ENCODE peak calls at places on chromosomes 12 and 14, in seven cellular contexts. B is SK-N-SH, Z is A549, L is stomach, P is tibial nerve, K is GM12878, R is sigmoid colon. E is an unnamed sample. For H3K4me1, the result is how much of the 10 kb centered on the place peaks cover.

GRCh38 chr14:65011559-65011958 is 24.9 kb downstream of the FNTB start:
- DNase-seq in B (no peak), Z (no peak), L (no peak), P (no peak), K (no peak), R (no peak), E (no peak)

GRCh38 chr14:75959031-75959430 is 22.8 kb downstream of the TGFB3 start:
- DNase-seq in B (no peak), Z (no peak), L (no peak), P (no peak), K (no peak), R (no peak), E (no peak)

GRCh38 chr12:38662851-38663250 is 242.5 kb downstream of the CPNE8 start:
- DNase-seq in B (no peak), Z (no peak), L (no peak), P (no peak), K (no peak), R (no peak), E (no peak)

GRCh38 chr12:104334581-104334980 is 31.0 kb downstream of the EID3 start:
- DNase-seq in B (no peak), Z (no peak), L (no peak), P (no peak), K (no peak), R (no peak), E (no peak)

GRCh38 chr12:50050410-50051280 is 6.8 kb upstream of the ASIC1 start:
- DNase-seq in B (peak), Z (no peak), L (peak), P (peak), K (no peak), R (peak), E (peak)

GRCh38 chr14:101475468-101476257 is 85.6 kb upstream of the DIO3 start:
- DNase-seq in B (no peak), Z (peak), L (peak), P (peak), K (no peak), R (peak), E (no peak)

GRCh38 chr14:69316449-69317391 is 56.8 kb downstream of the GALNT16 start:
- DNase-seq in B (no peak), Z (peak), L (no peak), P (peak), K (no peak), R (peak), E (peak)

GRCh38 chr14:93072659-93073365 is 42.9 kb downstream of the ITPK1 start:
- DNase-seq in B (no peak), Z (no peak), L (no peak), P (no peak), K (peak), R (no peak), E (no peak)

GRCh38 chr14:22391908-22392307 is 197.1 kb downstream of the DAD1 start:
- DNase-seq in B (peak), Z (peak), L (peak), P (peak), K (peak), R (peak), E (peak)

GRCh38 chr14:77032854-77033621 is 4.5 kb upstream of the IRF2BPL start:
- DNase-seq in B (peak), Z (peak), L (peak), P (peak), K (no peak), R (peak), E (peak)

GRCh38 chr12:75623631-75624118 is 112.3 kb upstream of the KRR1 start:
- DNase-seq in B (peak), Z (peak), L (no peak), P (no peak), K (no peak), R (no peak), E (no peak)

GRCh38 chr14:86712176-86712575 is 1182.2 kb downstream of the FLRT2 start:
- DNase-seq in B (no peak), Z (no peak), L (no peak), P (no peak), K (no peak), R (no peak), E (no peak)

GRCh38 chr14:69768873-69769272 is 1.9 kb downstream of the SRSF5 start:
- DNase-seq in B (no peak), Z (no peak), L (no peak), P (no peak), K (no peak), R (no peak), E (no peak)

GRCh38 chr14:21536395-21537087 is 10.4 kb upstream of the SALL2 start:
- DNase-seq in B (no peak), Z (no peak), L (no peak), P (no peak), K (no peak), R (no peak), E (no peak)

GRCh38 chr12:3202734-3203446 is 125.7 kb downstream of the TSPAN9 start:
- DNase-seq in B (peak), Z (peak), L (peak), P (peak), K (no peak), R (no peak), E (peak)

GRCh38 chr12:12387521-12387920 is 30.6 kb downstream of the BORCS5 start:
- DNase-seq in B (no peak), Z (no peak), L (no peak), P (no peak), K (no peak), R (no peak), E (no peak)

GRCh38 chr12:94718114-94718513 is 67.8 kb upstream of the TMCC3 start:
- DNase-seq in B (no peak), Z (no peak), L (no peak), P (no peak), K (no peak), R (no peak), E (no peak)

GRCh38 chr14:68471029-68471963 is 321.6 kb downstream of the ZFP36L1 start:
- DNase-seq in B (no peak), Z (no peak), L (no peak), P (no peak), K (peak), R (no peak), E (no peak)

GRCh38 chr14:75667099-75667498 is 6.1 kb downstream of the TTLL5 start:
- DNase-seq in B (no peak), Z (no peak), L (no peak), P (no peak), K (no peak), R (no peak), E (no peak)

GRCh38 chr12:54561164-54561563 is 11.8 kb downstream of the PDE1B start:
- DNase-seq in B (no peak), Z (no peak), L (no peak), P (peak), K (no peak), R (peak), E (peak)

GRCh38 chr14:102697125-102697900 is 79.9 kb upstream of the TRAF3 start:
- DNase-seq in B (no peak), Z (no peak), L (no peak), P (no peak), K (no peak), R (no peak), E (no peak)

GRCh38 chr14:87745507-87746118 is 247.4 kb downstream of the GALC start:
- DNase-seq in B (peak), Z (peak), L (no peak), P (no peak), K (no peak), R (no peak), E (no peak)

GRCh38 chr14:61510736-61511557 is 184.4 kb upstream of the HIF1A start:
- DNase-seq in B (no peak), Z (no peak), L (no peak), P (no peak), K (no peak), R (no peak), E (no peak)

GRCh38 chr12:72273499-72273837 is 1.3 kb downstream of the TRHDE start:
- DNase-seq in B (no peak), Z (no peak), L (no peak), P (no peak), K (no peak), R (no peak), E (no peak)
- H3K4me1 ChIP-seq in B (under half), Z (under half), L (under half), P (under half), K (under half), R (under half), E (under half)

GRCh38 chr12:48536602-48537001 is 11.2 kb downstream of the OR8S1 start:
- DNase-seq in B (no peak), Z (no peak), L (no peak), P (no peak), K (no peak), R (no peak), E (no peak)

DNA sequence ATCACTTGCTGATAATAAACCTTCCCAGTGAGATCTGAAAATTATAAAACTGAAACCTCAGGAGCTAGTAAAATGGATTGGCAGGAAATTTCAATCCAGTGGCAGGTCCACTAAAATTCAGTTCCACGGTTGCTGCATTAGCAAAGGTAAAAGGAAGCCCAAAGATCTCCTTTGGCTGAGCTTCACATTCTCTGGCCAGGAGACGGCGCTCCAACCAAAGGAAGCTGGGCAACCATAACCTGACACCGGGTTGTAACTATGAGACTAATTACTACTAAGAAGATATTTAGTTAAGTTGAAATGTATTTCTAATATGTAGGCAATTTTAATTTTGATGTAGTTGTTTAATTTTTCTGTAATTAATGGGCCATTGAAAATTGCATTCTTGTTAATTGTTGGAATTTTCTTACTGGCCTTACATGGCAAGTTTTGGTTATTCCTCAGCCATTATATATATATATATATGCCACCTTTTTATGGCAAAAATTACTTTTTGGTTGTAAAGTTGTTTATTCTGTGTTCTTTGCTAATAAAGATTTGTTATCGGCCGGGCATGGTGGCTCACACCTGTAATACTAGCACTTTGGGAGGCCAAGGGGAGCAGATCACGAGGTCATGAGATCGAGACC is 17.0 kb downstream of the OR8S1 start:
- DNase-seq in B (no peak), Z (peak), L (peak), P (no peak), K (no peak), R (no peak), E (peak)
- TF ChIP-seq CTCF in B (peak), Z (peak), L (peak), P (peak), K (peak), R (no peak), E (peak)

GRCh38 chr14:52733824-52734223 is 3.9 kb downstream of the STYX start:
- DNase-seq in B (no peak), Z (no peak), L (no peak), P (no peak), K (no peak), R (no peak), E (no peak)

GRCh38 chr14:52730708-52731111 is 744 bp downstream of the STYX start:
- DNase-seq in B (no peak), Z (no peak), L (no peak), P (peak), K (no peak), R (no peak), E (no peak)

GRCh38 chr14:52740751-52741150 is 10.8 kb downstream of the STYX start:
- DNase-seq in B (no peak), Z (no peak), L (no peak), P (no peak), K (no peak), R (no peak), E (no peak)

GRCh38 chr14:52738409-52738808 is 8.4 kb downstream of the STYX start:
- DNase-seq in B (no peak), Z (no peak), L (no peak), P (no peak), K (no peak), R (no peak), E (no peak)

GRCh38 chr14:52735921-52736489 is 6.0 kb downstream of the STYX start:
- DNase-seq in B (no peak), Z (no peak), L (peak), P (no peak), K (no peak), R (no peak), E (no peak)
- TF ChIP-seq EP300 in B (no peak), Z (no peak), L (no peak), P (no peak), K (no peak), R (no peak), E (no peak)

DNA sequence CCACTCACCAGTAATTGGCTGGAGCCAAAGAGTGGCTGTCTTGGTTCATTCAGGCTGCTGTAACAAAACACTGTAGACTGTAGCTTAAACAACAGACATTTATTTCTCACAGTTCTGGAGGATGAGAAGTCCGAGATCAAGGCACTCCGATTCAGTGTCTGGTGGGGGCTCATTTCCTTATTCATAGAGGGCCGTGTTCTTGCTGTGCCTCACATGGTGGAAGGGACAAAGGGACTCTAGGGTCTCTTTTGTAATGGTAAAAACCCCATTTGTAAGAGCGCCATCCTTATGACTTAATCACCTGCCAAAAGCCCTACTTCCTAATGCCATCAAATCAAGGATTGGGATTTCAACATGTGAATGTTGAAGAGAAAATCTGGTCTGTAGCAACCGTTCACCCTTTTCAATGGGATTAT is 34.7 kb upstream of the CDKN3 start:
- DNase-seq in B (no peak), Z (no peak), L (no peak), P (no peak), K (no peak), R (no peak), E (no peak)
- H3K4me1 ChIP-seq in B (under half), Z (under half), L (under half), P (under half), K (under half), R (under half), E (under half)

DNA sequence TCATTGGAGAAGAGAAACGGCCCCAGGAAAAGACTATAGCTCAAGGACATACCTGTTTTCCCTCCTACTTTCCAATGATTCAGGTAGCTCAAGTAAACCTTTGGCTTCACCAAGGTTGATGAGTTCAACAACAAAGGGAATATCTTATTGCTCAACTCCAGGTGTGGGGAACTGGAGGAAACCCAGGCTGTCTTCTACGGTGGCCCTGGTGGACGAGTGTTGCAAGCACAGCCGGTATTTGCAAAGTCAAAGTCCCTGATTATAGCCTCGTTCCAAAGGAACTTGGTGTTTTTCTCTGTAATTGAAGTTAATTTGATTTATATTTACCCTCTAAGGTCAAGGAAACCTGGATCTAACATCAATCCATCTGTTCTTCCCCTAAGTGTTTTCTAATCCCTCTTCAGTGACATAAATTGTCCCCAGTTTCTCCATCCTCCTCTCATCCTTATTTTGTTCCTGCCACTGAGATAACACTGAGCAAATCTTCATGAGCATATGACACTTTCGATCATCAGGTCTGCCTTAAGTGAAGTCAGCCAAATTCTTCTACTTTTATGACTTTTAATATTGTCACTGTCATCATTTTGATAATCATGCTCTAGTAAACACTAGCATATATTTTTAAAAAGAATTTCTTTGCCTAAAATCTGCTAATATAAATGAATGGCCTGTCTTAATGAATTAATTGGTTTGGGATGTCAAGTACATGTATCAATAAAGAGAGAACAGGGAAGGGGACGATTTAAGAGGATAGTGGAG is 174.6 kb upstream of the TBX3 start:
- DNase-seq in B (no peak), Z (peak), L (no peak), P (no peak), K (no peak), R (no peak), E (peak)
- TF ChIP-seq CTCF in B (no peak), Z (no peak), L (no peak), P (no peak), K (peak), R (no peak), E (peak)